ENCODE peak calls at places on chromosomes 12 and 14, in six cellular contexts. O is heart right ventricle, F is tibial nerve, P is psoas muscle, V is PC-3, I is A673. T is an unnamed sample. For H3K4me1, the result is how much of the 10 kb centered on the place peaks cover.

GRCh38 chr12:110565919-110566871 is 16.9 kb downstream of the PPTC7 start:
- DNase-seq in O (no peak), P (no peak), V (peak), F (no peak), I (no peak), T (no peak)

GRCh38 chr14:39432179-39432618 is at the start of gene FBXO33:
- DNase-seq in P (peak), I (peak), O (peak), F (peak), V (peak), T (peak)

GRCh38 chr14:102917056-102917385 is 5.4 kb upstream of the AMN start:
- DNase-seq in V (no peak), I (no peak), P (peak), O (no peak), F (no peak), T (no peak)

GRCh38 chr12:119659289-119659897 is 8.5 kb upstream of the PRKAB1 start:
- DNase-seq in I (peak), O (no peak), P (no peak), V (peak), F (peak), T (no peak)

GRCh38 chr12:31033681-31034080 is 40.0 kb upstream of the DDX11 start:
- DNase-seq in O (no peak), F (no peak), P (no peak), V (no peak), I (no peak), T (no peak)

GRCh38 chr14:101236496-101237240 is 324.6 kb upstream of the DIO3 start:
- DNase-seq in F (no peak), I (no peak), P (peak), O (no peak), V (no peak), T (no peak)

GRCh38 chr14:29851397-29851796 is 76.2 kb downstream of the PRKD1 start:
- DNase-seq in F (no peak), V (no peak), O (no peak), P (no peak), I (no peak), T (no peak)

GRCh38 chr12:120231316-120232011 is 30.6 kb upstream of the RPLP0 start:
- DNase-seq in F (no peak), P (no peak), V (peak), I (peak), O (peak), T (peak)

GRCh38 chr12:32679910-32680217 is 763 bp downstream of the DNM1L start:
- DNase-seq in F (no peak), V (no peak), P (no peak), I (no peak), O (no peak), T (no peak)

GRCh38 chr12:120324841-120325417 is 2.6 kb downstream of the PLA2G1B start:
- DNase-seq in I (no peak), P (no peak), O (no peak), V (no peak), F (no peak), T (no peak)

GRCh38 chr12:125183187-125184067 is 118.2 kb downstream of the AACS start:
- DNase-seq in I (peak), O (peak), V (peak), F (peak), P (peak), T (peak)

GRCh38 chr14:57182760-57183503 is 85.8 kb downstream of the EXOC5 start:
- DNase-seq in O (no peak), F (no peak), I (peak), P (no peak), V (peak), T (peak)

GRCh38 chr12:106601031-106601430 is 18.2 kb downstream of the RFX4 start:
- DNase-seq in I (no peak), O (no peak), P (no peak), V (no peak), F (no peak), T (no peak)

GRCh38 chr12:1925125-1925963 is 6.9 kb upstream of the CACNA2D4 start:
- DNase-seq in F (no peak), P (no peak), V (no peak), I (no peak), O (no peak), T (no peak)

GRCh38 chr12:1927751-1928351 is 9.4 kb upstream of the CACNA2D4 start:
- DNase-seq in P (no peak), V (no peak), I (no peak), F (no peak), O (peak), T (no peak)

GRCh38 chr12:1926274-1926673 is 7.8 kb upstream of the CACNA2D4 start:
- DNase-seq in P (no peak), I (no peak), F (no peak), V (no peak), O (no peak), T (no peak)

GRCh38 chr12:1928439-1929121 is 10.1 kb upstream of the CACNA2D4 start:
- DNase-seq in O (no peak), P (no peak), F (no peak), I (no peak), V (no peak), T (no peak)

DNA sequence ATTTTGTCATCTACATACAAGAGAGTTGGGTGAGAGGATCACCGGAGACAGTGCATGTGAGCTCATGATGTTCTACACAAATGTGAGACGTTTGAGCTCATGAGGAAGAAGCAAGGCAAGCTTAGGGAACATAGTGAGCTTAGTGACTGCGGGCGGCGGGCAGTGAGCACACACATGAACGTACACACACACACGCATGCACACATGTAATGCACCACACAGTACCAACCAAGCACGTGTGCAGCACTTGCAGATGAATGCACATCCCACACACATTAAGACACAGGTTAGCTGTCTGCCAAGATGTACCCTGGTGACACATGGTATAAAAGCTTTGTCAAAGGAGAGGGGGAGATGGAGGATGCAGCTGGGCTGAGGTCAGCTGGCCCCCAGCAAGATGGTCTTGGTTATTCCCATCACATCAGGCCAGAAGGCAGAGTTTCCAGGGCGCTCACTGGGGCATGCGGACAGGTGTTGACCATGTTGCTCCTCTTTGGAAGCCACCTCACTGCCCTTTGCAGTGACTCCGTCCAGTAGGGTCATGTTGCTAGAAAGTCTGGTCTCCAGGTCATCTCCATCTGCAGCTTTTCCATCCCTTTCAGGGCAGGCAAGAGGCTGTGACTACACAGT is 8.7 kb upstream of the CACNA2D4 start:
- DNase-seq in V (no peak), O (no peak), I (no peak), F (no peak), P (peak), T (no peak)
- H3K4me1 ChIP-seq in V (under half), O (under half), I (under half), F (under half), P (under half), T (under half)

DNA sequence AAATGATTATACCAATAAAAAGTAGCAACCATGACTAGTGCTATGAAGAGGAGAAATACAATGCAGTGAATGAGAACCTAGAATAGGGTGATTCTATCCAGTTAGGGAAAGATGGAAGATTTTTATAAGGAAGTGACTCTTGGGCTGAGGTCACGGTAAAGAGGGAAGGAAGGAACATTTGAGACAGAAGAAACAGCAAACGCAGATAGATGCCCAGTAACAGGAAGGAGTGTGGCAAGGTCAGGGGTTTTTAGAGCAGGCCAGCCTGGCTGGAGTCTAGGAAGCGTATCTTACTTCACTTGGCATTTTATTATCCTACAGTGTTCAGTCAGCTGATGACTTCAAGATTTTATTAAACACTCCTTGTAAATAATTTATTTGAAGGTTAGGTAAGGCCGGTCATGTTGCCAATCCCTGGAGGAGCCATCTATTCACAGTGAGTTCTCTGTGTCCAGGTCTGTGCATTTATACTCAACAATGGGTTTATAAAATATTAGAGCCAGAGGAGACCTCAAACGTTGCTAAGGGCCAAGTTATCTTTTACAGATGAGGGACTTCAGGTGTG is 170.6 kb downstream of the PRKCH start:
- DNase-seq in P (no peak), I (no peak), V (no peak), O (no peak), F (peak), T (no peak)
- H3K4me1 ChIP-seq in P (under half), I (under half), V (under half), O (half or more), F (under half), T (under half)

DNA sequence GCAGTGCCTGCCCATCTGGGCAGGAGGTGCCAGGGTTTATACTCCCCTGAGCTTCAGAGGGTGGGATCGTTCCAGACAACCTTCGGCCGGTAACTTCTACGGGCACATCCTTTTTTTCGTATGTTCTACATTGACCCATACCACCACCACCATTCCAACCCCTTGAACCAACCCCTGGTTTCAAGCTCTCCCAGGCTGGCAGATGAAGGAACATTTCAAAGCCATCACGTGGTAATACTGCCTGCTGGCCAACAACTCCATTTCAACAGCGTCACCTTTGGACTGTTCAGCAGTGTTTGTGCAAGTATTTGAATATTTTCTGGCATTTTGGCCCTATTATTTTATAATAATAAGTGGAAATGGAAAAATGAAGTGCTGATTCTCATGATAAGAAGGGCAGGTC is 162.3 kb downstream of the ZFP36L1 start:
- DNase-seq in O (no peak), F (no peak), V (no peak), P (no peak), I (no peak), T (no peak)
- H3K4me1 ChIP-seq in O (under half), F (under half), V (under half), P (under half), I (under half), T (under half)

GRCh38 chr14:104101651-104102281 is 16.3 kb downstream of the ASPG start:
- DNase-seq in P (peak), V (no peak), F (no peak), O (no peak), I (no peak), T (no peak)

GRCh38 chr14:104101086-104101621 is 15.7 kb downstream of the ASPG start:
- DNase-seq in V (no peak), F (no peak), P (peak), O (no peak), I (no peak), T (no peak)

GRCh38 chr14:104098272-104099095 is 13.0 kb downstream of the ASPG start:
- DNase-seq in V (no peak), O (no peak), I (no peak), P (peak), F (no peak), T (no peak)

GRCh38 chr14:104099096-104100041 is 13.9 kb downstream of the ASPG start:
- DNase-seq in O (no peak), V (no peak), F (no peak), I (no peak), P (peak), T (no peak)

DNA sequence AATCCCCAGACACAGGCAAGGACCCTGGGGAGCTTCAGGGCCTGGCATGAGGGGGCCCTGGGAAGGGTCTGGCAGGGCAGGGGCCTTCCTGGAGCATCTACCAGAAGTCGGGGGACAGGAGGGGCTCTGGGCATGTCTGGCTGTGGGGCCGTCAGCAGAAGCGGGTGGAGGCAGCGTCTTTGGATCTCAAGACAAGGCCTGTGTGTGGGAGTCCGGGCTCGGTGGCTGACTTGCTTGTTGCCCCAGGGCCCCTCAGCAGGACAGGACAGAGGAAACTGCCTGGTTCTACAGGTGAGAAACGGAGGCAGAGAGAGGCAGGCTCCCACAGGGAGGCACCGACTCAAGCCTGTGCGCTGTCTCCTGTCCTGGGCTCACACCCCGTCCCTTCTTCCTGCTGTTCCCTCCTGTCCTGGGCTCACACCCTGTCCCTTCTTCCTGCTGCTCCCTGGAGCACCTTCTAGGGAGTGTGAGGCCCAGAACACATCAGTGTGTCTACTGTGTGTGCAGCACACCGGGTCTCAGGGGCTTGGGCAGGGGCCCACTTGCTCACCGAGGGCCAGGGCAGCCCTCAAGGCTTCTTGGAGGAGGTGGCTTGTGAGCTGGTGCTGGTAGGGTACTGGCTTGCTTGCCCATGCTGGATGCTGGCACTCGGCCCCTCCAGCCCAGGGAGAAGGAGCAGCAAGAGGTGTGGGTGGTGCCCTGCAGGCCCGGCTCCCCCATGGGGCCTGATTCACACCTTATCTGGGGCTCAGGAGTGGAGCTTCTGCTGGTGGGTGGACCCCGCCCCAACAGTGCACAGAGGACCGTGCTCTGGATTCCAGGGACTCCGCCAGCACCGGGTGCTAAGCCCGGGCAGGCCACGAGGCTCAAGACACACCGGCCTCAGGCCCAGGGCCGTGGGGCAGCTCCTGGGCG is 14.9 kb downstream of the ASPG start:
- DNase-seq in I (no peak), O (no peak), F (no peak), P (peak), V (no peak), T (no peak)
- H3K4me1 ChIP-seq in I (under half), O (under half), F (under half), P (under half), V (under half), T (under half)

GRCh38 chr14:68692216-68692615 is 100.7 kb downstream of the ZFP36L1 start:
- DNase-seq in I (no peak), O (no peak), V (no peak), P (peak), F (no peak), T (no peak)
- H3K4me1 ChIP-seq in I (under half), O (half or more), V (under half), P (under half), F (under half), T (under half)

GRCh38 chr12:122030427-122030825 is 8.7 kb downstream of the BCL7A start:
- DNase-seq in P (no peak), F (no peak), V (no peak), O (no peak), I (no peak), T (no peak)
- H3K4me1 ChIP-seq in P (under half), F (under half), V (under half), O (under half), I (under half), T (under half)

GRCh38 chr14:91139776-91140175 is 25.9 kb downstream of the DGLUCY start:
- DNase-seq in F (no peak), I (no peak), P (no peak), O (no peak), V (no peak), T (no peak)
- H3K4me1 ChIP-seq in F (under half), I (under half), P (under half), O (under half), V (under half), T (under half)

GRCh38 chr14:89720076-89720687 is 234.3 kb downstream of the EFCAB11 start:
- DNase-seq in F (no peak), P (no peak), O (no peak), I (no peak), V (no peak), T (no peak)
- H3K4me1 ChIP-seq in F (under half), P (under half), O (half or more), I (under half), V (under half), T (under half)